ENCODE peak calls at places on chromosome 21, in seven cellular contexts. One of them, this sample, is unnamed.

GRCh38 chr21:32102426-32102825 is 176.4 kb downstream of the MIS18A start:
- DNase-seq in HT-29: no peak
- DNase-seq in renal cortical epithelial cell: no peak
- DNase-seq in stimulated activated CD8-positive, alpha-beta memory T cell treated with anti-CD3 and anti-CD28 coated beads, Interleukin-12 subunit alpha, Interleukin-12 subunit beta, amount 100 ng/mL, for 4 hours: no peak
- DNase-seq in left ventricle myocardium superior: no peak
- DNase-seq in stomach: no peak
- DNase-seq in GM03348: peak
- DNase-seq in this sample: no peak

GRCh38 chr21:16388911-16389515 is 659.2 kb downstream of the USP25 start:
- DNase-seq in HT-29: no peak
- DNase-seq in renal cortical epithelial cell: peak
- DNase-seq in stimulated activated CD8-positive, alpha-beta memory T cell treated with anti-CD3 and anti-CD28 coated beads, Interleukin-12 subunit alpha, Interleukin-12 subunit beta, amount 100 ng/mL, for 4 hours: no peak
- DNase-seq in left ventricle myocardium superior: no peak
- DNase-seq in stomach: no peak
- DNase-seq in GM03348: no peak
- DNase-seq in this sample: no peak

GRCh38 chr21:21730524-21730923 is 732.3 kb downstream of the NCAM2 start:
- DNase-seq in HT-29: no peak
- DNase-seq in renal cortical epithelial cell: no peak
- DNase-seq in stimulated activated CD8-positive, alpha-beta memory T cell treated with anti-CD3 and anti-CD28 coated beads, Interleukin-12 subunit alpha, Interleukin-12 subunit beta, amount 100 ng/mL, for 4 hours: no peak
- DNase-seq in left ventricle myocardium superior: no peak
- DNase-seq in stomach: no peak
- DNase-seq in GM03348: no peak
- DNase-seq in this sample: no peak

GRCh38 chr21:27582246-27582945 is 615.5 kb upstream of the ADAMTS5 start:
- DNase-seq in HT-29: no peak
- DNase-seq in renal cortical epithelial cell: no peak
- DNase-seq in stimulated activated CD8-positive, alpha-beta memory T cell treated with anti-CD3 and anti-CD28 coated beads, Interleukin-12 subunit alpha, Interleukin-12 subunit beta, amount 100 ng/mL, for 4 hours: no peak
- DNase-seq in left ventricle myocardium superior: no peak
- DNase-seq in stomach: no peak
- DNase-seq in GM03348: no peak
- DNase-seq in this sample: no peak

GRCh38 chr21:35565204-35565611 is 495.1 kb downstream of the SETD4 start:
- DNase-seq in HT-29: no peak
- DNase-seq in renal cortical epithelial cell: peak
- DNase-seq in stimulated activated CD8-positive, alpha-beta memory T cell treated with anti-CD3 and anti-CD28 coated beads, Interleukin-12 subunit alpha, Interleukin-12 subunit beta, amount 100 ng/mL, for 4 hours: no peak
- DNase-seq in left ventricle myocardium superior: peak
- DNase-seq in stomach: peak
- DNase-seq in GM03348: peak
- DNase-seq in this sample: peak

GRCh38 chr21:42232176-42232825 is 13.4 kb downstream of the ABCG1 start:
- DNase-seq in HT-29: no peak
- DNase-seq in renal cortical epithelial cell: no peak
- DNase-seq in stimulated activated CD8-positive, alpha-beta memory T cell treated with anti-CD3 and anti-CD28 coated beads, Interleukin-12 subunit alpha, Interleukin-12 subunit beta, amount 100 ng/mL, for 4 hours: no peak
- DNase-seq in left ventricle myocardium superior: no peak
- DNase-seq in stomach: no peak
- DNase-seq in GM03348: no peak
- DNase-seq in this sample: no peak

GRCh38 chr21:29371464-29371863 is 72.7 kb downstream of the BACH1 start:
- DNase-seq in HT-29: no peak
- DNase-seq in renal cortical epithelial cell: no peak
- DNase-seq in stimulated activated CD8-positive, alpha-beta memory T cell treated with anti-CD3 and anti-CD28 coated beads, Interleukin-12 subunit alpha, Interleukin-12 subunit beta, amount 100 ng/mL, for 4 hours: no peak
- DNase-seq in left ventricle myocardium superior: no peak
- DNase-seq in stomach: no peak
- DNase-seq in GM03348: no peak
- DNase-seq in this sample: no peak

GRCh38 chr21:32359719-32360260 is 33.0 kb downstream of the URB1 start:
- DNase-seq in HT-29: peak
- DNase-seq in renal cortical epithelial cell: no peak
- DNase-seq in stimulated activated CD8-positive, alpha-beta memory T cell treated with anti-CD3 and anti-CD28 coated beads, Interleukin-12 subunit alpha, Interleukin-12 subunit beta, amount 100 ng/mL, for 4 hours: no peak
- DNase-seq in left ventricle myocardium superior: no peak
- DNase-seq in stomach: no peak
- DNase-seq in GM03348: peak
- DNase-seq in this sample: no peak

GRCh38 chr21:27362249-27362648 is 395.4 kb upstream of the ADAMTS5 start:
- DNase-seq in HT-29: peak
- DNase-seq in renal cortical epithelial cell: peak
- DNase-seq in stimulated activated CD8-positive, alpha-beta memory T cell treated with anti-CD3 and anti-CD28 coated beads, Interleukin-12 subunit alpha, Interleukin-12 subunit beta, amount 100 ng/mL, for 4 hours: no peak
- DNase-seq in left ventricle myocardium superior: no peak
- DNase-seq in stomach: no peak
- DNase-seq in GM03348: no peak
- DNase-seq in this sample: no peak

GRCh38 chr21:16590186-16590585 is 860.4 kb downstream of the USP25 start:
- DNase-seq in HT-29: no peak
- DNase-seq in renal cortical epithelial cell: no peak
- DNase-seq in stimulated activated CD8-positive, alpha-beta memory T cell treated with anti-CD3 and anti-CD28 coated beads, Interleukin-12 subunit alpha, Interleukin-12 subunit beta, amount 100 ng/mL, for 4 hours: no peak
- DNase-seq in left ventricle myocardium superior: no peak
- DNase-seq in stomach: no peak
- DNase-seq in GM03348: no peak
- DNase-seq in this sample: no peak

GRCh38 chr21:42636535-42636914 is 16.9 kb upstream of the PDE9A start:
- DNase-seq in HT-29: no peak
- DNase-seq in renal cortical epithelial cell: peak
- DNase-seq in stimulated activated CD8-positive, alpha-beta memory T cell treated with anti-CD3 and anti-CD28 coated beads, Interleukin-12 subunit alpha, Interleukin-12 subunit beta, amount 100 ng/mL, for 4 hours: no peak
- DNase-seq in left ventricle myocardium superior: no peak
- DNase-seq in stomach: no peak
- DNase-seq in GM03348: peak
- DNase-seq in this sample: no peak

GRCh38 chr21:36791695-36792451 is 93.0 kb downstream of the SIM2 start:
- DNase-seq in HT-29: no peak
- DNase-seq in renal cortical epithelial cell: no peak
- DNase-seq in stimulated activated CD8-positive, alpha-beta memory T cell treated with anti-CD3 and anti-CD28 coated beads, Interleukin-12 subunit alpha, Interleukin-12 subunit beta, amount 100 ng/mL, for 4 hours: no peak
- DNase-seq in left ventricle myocardium superior: peak
- DNase-seq in stomach: no peak
- DNase-seq in GM03348: no peak
- DNase-seq in this sample: no peak

GRCh38 chr21:46596201-46596600 is 8.7 kb downstream of the S100B start:
- DNase-seq in HT-29: no peak
- DNase-seq in renal cortical epithelial cell: no peak
- DNase-seq in stimulated activated CD8-positive, alpha-beta memory T cell treated with anti-CD3 and anti-CD28 coated beads, Interleukin-12 subunit alpha, Interleukin-12 subunit beta, amount 100 ng/mL, for 4 hours: no peak
- DNase-seq in left ventricle myocardium superior: no peak
- DNase-seq in stomach: no peak
- DNase-seq in GM03348: no peak
- DNase-seq in this sample: no peak

GRCh38 chr21:41247561-41247968 is 69.0 kb upstream of the FAM3B start:
- DNase-seq in HT-29: peak
- DNase-seq in renal cortical epithelial cell: no peak
- DNase-seq in stimulated activated CD8-positive, alpha-beta memory T cell treated with anti-CD3 and anti-CD28 coated beads, Interleukin-12 subunit alpha, Interleukin-12 subunit beta, amount 100 ng/mL, for 4 hours: no peak
- DNase-seq in left ventricle myocardium superior: no peak
- DNase-seq in stomach: peak
- DNase-seq in GM03348: no peak
- DNase-seq in this sample: no peak

GRCh38 chr21:42641311-42642218 is 11.9 kb upstream of the PDE9A start:
- DNase-seq in HT-29: no peak
- DNase-seq in renal cortical epithelial cell: peak
- DNase-seq in stimulated activated CD8-positive, alpha-beta memory T cell treated with anti-CD3 and anti-CD28 coated beads, Interleukin-12 subunit alpha, Interleukin-12 subunit beta, amount 100 ng/mL, for 4 hours: no peak
- DNase-seq in left ventricle myocardium superior: peak
- DNase-seq in stomach: no peak
- DNase-seq in GM03348: no peak
- DNase-seq in this sample: no peak

GRCh38 chr21:41953831-41954653 is at the start of gene C2CD2:
- DNase-seq in HT-29: peak
- DNase-seq in renal cortical epithelial cell: peak
- DNase-seq in stimulated activated CD8-positive, alpha-beta memory T cell treated with anti-CD3 and anti-CD28 coated beads, Interleukin-12 subunit alpha, Interleukin-12 subunit beta, amount 100 ng/mL, for 4 hours: no peak
- DNase-seq in left ventricle myocardium superior: peak
- DNase-seq in stomach: peak
- DNase-seq in GM03348: peak
- DNase-seq in this sample: no peak

GRCh38 chr21:39065912-39066311 is 117.3 kb downstream of the PSMG1 start:
- DNase-seq in HT-29: no peak
- DNase-seq in renal cortical epithelial cell: no peak
- DNase-seq in stimulated activated CD8-positive, alpha-beta memory T cell treated with anti-CD3 and anti-CD28 coated beads, Interleukin-12 subunit alpha, Interleukin-12 subunit beta, amount 100 ng/mL, for 4 hours: no peak
- DNase-seq in left ventricle myocardium superior: no peak
- DNase-seq in stomach: no peak
- DNase-seq in GM03348: no peak
- DNase-seq in this sample: no peak

GRCh38 chr21:32297449-32297848 is 1.2 kb upstream of the MRAP start:
- DNase-seq in HT-29: no peak
- DNase-seq in renal cortical epithelial cell: no peak
- DNase-seq in stimulated activated CD8-positive, alpha-beta memory T cell treated with anti-CD3 and anti-CD28 coated beads, Interleukin-12 subunit alpha, Interleukin-12 subunit beta, amount 100 ng/mL, for 4 hours: no peak
- DNase-seq in left ventricle myocardium superior: no peak
- DNase-seq in stomach: no peak
- DNase-seq in GM03348: no peak
- DNase-seq in this sample: no peak

GRCh38 chr21:33360281-33360680 is 35.5 kb downstream of the IFNAR1 start:
- DNase-seq in HT-29: no peak
- DNase-seq in renal cortical epithelial cell: no peak
- DNase-seq in stimulated activated CD8-positive, alpha-beta memory T cell treated with anti-CD3 and anti-CD28 coated beads, Interleukin-12 subunit alpha, Interleukin-12 subunit beta, amount 100 ng/mL, for 4 hours: no peak
- DNase-seq in left ventricle myocardium superior: no peak
- DNase-seq in stomach: no peak
- DNase-seq in GM03348: peak
- DNase-seq in this sample: no peak

GRCh38 chr21:43667191-43667904 is 8.0 kb downstream of the RRP1B start:
- DNase-seq in HT-29: no peak
- DNase-seq in renal cortical epithelial cell: no peak
- DNase-seq in stimulated activated CD8-positive, alpha-beta memory T cell treated with anti-CD3 and anti-CD28 coated beads, Interleukin-12 subunit alpha, Interleukin-12 subunit beta, amount 100 ng/mL, for 4 hours: no peak
- DNase-seq in left ventricle myocardium superior: no peak
- DNase-seq in stomach: no peak
- DNase-seq in GM03348: no peak
- DNase-seq in this sample: no peak

GRCh38 chr21:42830456-42831455 is 48.6 kb downstream of the WDR4 start:
- DNase-seq in HT-29: no peak
- DNase-seq in renal cortical epithelial cell: no peak
- DNase-seq in stimulated activated CD8-positive, alpha-beta memory T cell treated with anti-CD3 and anti-CD28 coated beads, Interleukin-12 subunit alpha, Interleukin-12 subunit beta, amount 100 ng/mL, for 4 hours: no peak
- DNase-seq in left ventricle myocardium superior: no peak
- DNase-seq in stomach: peak
- DNase-seq in GM03348: no peak
- DNase-seq in this sample: no peak

GRCh38 chr21:43956667-43957030 is 55.5 kb upstream of the TRAPPC10 start:
- DNase-seq in HT-29: peak
- DNase-seq in renal cortical epithelial cell: no peak
- DNase-seq in stimulated activated CD8-positive, alpha-beta memory T cell treated with anti-CD3 and anti-CD28 coated beads, Interleukin-12 subunit alpha, Interleukin-12 subunit beta, amount 100 ng/mL, for 4 hours: no peak
- DNase-seq in left ventricle myocardium superior: peak
- DNase-seq in stomach: no peak
- DNase-seq in GM03348: no peak
- DNase-seq in this sample: no peak

GRCh38 chr21:31258073-31258472 is 86.0 kb downstream of the TIAM1 start:
- DNase-seq in HT-29: no peak
- DNase-seq in renal cortical epithelial cell: no peak
- DNase-seq in stimulated activated CD8-positive, alpha-beta memory T cell treated with anti-CD3 and anti-CD28 coated beads, Interleukin-12 subunit alpha, Interleukin-12 subunit beta, amount 100 ng/mL, for 4 hours: no peak
- DNase-seq in left ventricle myocardium superior: no peak
- DNase-seq in stomach: no peak
- DNase-seq in GM03348: peak
- DNase-seq in this sample: no peak

GRCh38 chr21:27681038-27681437 is 714.1 kb upstream of the ADAMTS5 start:
- DNase-seq in HT-29: no peak
- DNase-seq in renal cortical epithelial cell: no peak
- DNase-seq in stimulated activated CD8-positive, alpha-beta memory T cell treated with anti-CD3 and anti-CD28 coated beads, Interleukin-12 subunit alpha, Interleukin-12 subunit beta, amount 100 ng/mL, for 4 hours: no peak
- DNase-seq in left ventricle myocardium superior: no peak
- DNase-seq in stomach: no peak
- DNase-seq in GM03348: no peak
- DNase-seq in this sample: no peak

This sample was measured in CD14-positive monocyte.